ENCODE peak calls at places on chromosomes 6 and 20, in eight cellular contexts. Q is NB4; L is activated CD8-positive, alpha-beta T cell treated with anti-CD3 and anti-CD28 coated beads for 36 hours; A is WTC11; W is cardiac fibroblast; G is HFFc6; H is epithelial cell of esophagus; I is CD4-positive, alpha-beta T cell. C is an unnamed sample.

GRCh38 chr6:139990287-139990686 is 615.8 kb upstream of the CITED2 start:
- DNase-seq in Q (no peak), L (no peak), A (no peak), W (no peak), G (no peak), H (no peak), I (no peak), C (no peak)

GRCh38 chr6:51322505-51322904 is 503.8 kb downstream of the TFAP2B start:
- DNase-seq in Q (no peak), L (no peak), A (no peak), W (no peak), G (no peak), H (peak), I (no peak), C (no peak)

GRCh38 chr6:12345694-12346058 is 55.5 kb downstream of the EDN1 start:
- DNase-seq in Q (no peak), L (no peak), A (no peak), W (peak), G (no peak), H (no peak), I (no peak), C (no peak)

GRCh38 chr6:37059344-37060194 is 54.1 kb downstream of the FGD2 start:
- DNase-seq in Q (peak), L (peak), A (peak), W (peak), G (peak), H (peak), I (no peak), C (peak)

GRCh38 chr20:51492167-51493092 is 50.1 kb downstream of the NFATC2 start:
- DNase-seq in Q (no peak), L (no peak), A (no peak), W (peak), G (no peak), H (no peak), I (no peak), C (no peak)

GRCh38 chr6:25122622-25123237 is 156.4 kb upstream of the CARMIL1 start:
- DNase-seq in Q (no peak), L (no peak), A (no peak), W (no peak), G (no peak), H (no peak), I (no peak), C (no peak)

GRCh38 chr6:170092826-170093225 is 198.1 kb downstream of the DLL1 start:
- DNase-seq in Q (no peak), L (no peak), A (no peak), W (no peak), G (no peak), H (no peak), I (no peak), C (no peak)

GRCh38 chr6:19153270-19153980 is 683.7 kb upstream of the ID4 start:
- DNase-seq in Q (no peak), L (no peak), A (no peak), W (peak), G (peak), H (no peak), I (no peak), C (no peak)

GRCh38 chr20:5835870-5836269 is 85.7 kb downstream of the SHLD1 start:
- DNase-seq in Q (no peak), L (no peak), A (no peak), W (peak), G (peak), H (no peak), I (no peak), C (no peak)

GRCh38 chr20:38275815-38276550 is 15.4 kb upstream of the KIAA1755 start:
- DNase-seq in Q (peak), L (no peak), A (no peak), W (peak), G (peak), H (peak), I (no peak), C (peak)

GRCh38 chr20:8601542-8601912 is 467.4 kb upstream of the PLCB4 start:
- DNase-seq in Q (peak), L (no peak), A (no peak), W (no peak), G (no peak), H (peak), I (no peak), C (peak)

GRCh38 chr6:111721677-111722219 is 116.1 kb upstream of the TRAF3IP2 start:
- DNase-seq in Q (peak), L (peak), A (peak), W (peak), G (peak), H (peak), I (no peak), C (peak)

GRCh38 chr6:11815231-11815630 is 36.6 kb upstream of the ADTRP start:
- DNase-seq in Q (no peak), L (no peak), A (no peak), W (peak), G (peak), H (peak), I (no peak), C (no peak)

GRCh38 chr6:19691465-19692167 is 145.6 kb upstream of the ID4 start:
- DNase-seq in Q (no peak), L (no peak), A (peak), W (no peak), G (no peak), H (no peak), I (no peak), C (no peak)

GRCh38 chr6:158926429-158926828 is 73.6 kb downstream of the RSPH3 start:
- DNase-seq in Q (no peak), L (no peak), A (no peak), W (peak), G (peak), H (peak), I (no peak), C (no peak)

GRCh38 chr6:141451508-141452353 is 681.0 kb upstream of the GJE1 start:
- DNase-seq in Q (no peak), L (no peak), A (no peak), W (peak), G (peak), H (peak), I (no peak), C (no peak)

GRCh38 chr20:39850821-39851330 is 838.2 kb downstream of the MAFB start:
- DNase-seq in Q (no peak), L (no peak), A (no peak), W (no peak), G (peak), H (no peak), I (no peak), C (no peak)

GRCh38 chr6:107531868-107532267 is 42.0 kb downstream of the SOBP start:
- DNase-seq in Q (no peak), L (no peak), A (no peak), W (peak), G (no peak), H (no peak), I (no peak), C (no peak)
- TF ChIP-seq CTCF in Q (no peak), L (no peak), A (no peak), W (no peak), G (no peak), H (no peak), I (no peak), C (no peak)

GRCh38 chr6:31365864-31366263 is 8.9 kb upstream of the HLA-B start:
- DNase-seq in Q (no peak), L (no peak), A (no peak), W (no peak), G (no peak), H (no peak), I (no peak), C (no peak)

GRCh38 chr6:31366693-31367470 is 9.9 kb upstream of the HLA-B start:
- DNase-seq in Q (peak), L (peak), A (peak), W (peak), G (peak), H (peak), I (peak), C (peak)

GRCh38 chr6:31359556-31359955 is 2.6 kb upstream of the HLA-B start:
- DNase-seq in Q (no peak), L (no peak), A (no peak), W (no peak), G (no peak), H (no peak), I (no peak), C (no peak)

GRCh38 chr6:31362751-31363150 is 5.8 kb upstream of the HLA-B start:
- DNase-seq in Q (no peak), L (no peak), A (no peak), W (no peak), G (no peak), H (no peak), I (no peak), C (no peak)

GRCh38 chr6:31363809-31364208 is 6.8 kb upstream of the HLA-B start:
- DNase-seq in Q (no peak), L (no peak), A (no peak), W (no peak), G (no peak), H (no peak), I (no peak), C (no peak)
- TF ChIP-seq CTCF in Q (no peak), L (no peak), A (no peak), W (no peak), G (no peak), H (no peak), I (no peak), C (no peak)

DNA sequence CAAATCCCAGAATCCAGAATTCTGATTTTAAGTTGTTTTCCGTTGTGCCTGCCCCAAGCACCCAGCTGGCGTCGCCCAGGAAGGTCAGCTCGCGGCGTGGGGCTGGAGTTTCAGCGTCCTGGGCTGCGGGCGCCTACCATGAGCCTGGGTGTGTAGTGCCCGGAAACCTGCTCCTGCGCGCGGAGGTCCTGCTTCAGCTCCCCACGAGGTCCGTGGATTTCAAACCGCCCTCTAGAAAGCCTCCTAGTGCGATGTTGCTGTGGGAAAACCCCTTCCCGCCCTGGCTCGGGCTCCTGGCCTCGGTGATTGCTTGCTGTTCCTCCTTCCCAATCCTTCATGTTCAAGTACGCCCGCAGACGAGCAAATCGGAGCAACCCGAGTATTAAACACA is 51.3 kb upstream of the NRN1 start:
- DNase-seq in Q (no peak), L (no peak), A (no peak), W (no peak), G (no peak), H (no peak), I (no peak), C (no peak)
- TF ChIP-seq CTCF in Q (no peak), L (no peak), A (no peak), W (no peak), G (no peak), H (no peak), I (no peak), C (no peak)

GRCh38 chr6:104928141-104928540 is 28.8 kb upstream of the LIN28B start:
- DNase-seq in Q (no peak), L (no peak), A (no peak), W (peak), G (no peak), H (no peak), I (no peak), C (no peak)

GRCh38 chr6:104929348-104929747 is 27.6 kb upstream of the LIN28B start:
- DNase-seq in Q (no peak), L (no peak), A (no peak), W (no peak), G (no peak), H (no peak), I (no peak), C (no peak)

DNA sequence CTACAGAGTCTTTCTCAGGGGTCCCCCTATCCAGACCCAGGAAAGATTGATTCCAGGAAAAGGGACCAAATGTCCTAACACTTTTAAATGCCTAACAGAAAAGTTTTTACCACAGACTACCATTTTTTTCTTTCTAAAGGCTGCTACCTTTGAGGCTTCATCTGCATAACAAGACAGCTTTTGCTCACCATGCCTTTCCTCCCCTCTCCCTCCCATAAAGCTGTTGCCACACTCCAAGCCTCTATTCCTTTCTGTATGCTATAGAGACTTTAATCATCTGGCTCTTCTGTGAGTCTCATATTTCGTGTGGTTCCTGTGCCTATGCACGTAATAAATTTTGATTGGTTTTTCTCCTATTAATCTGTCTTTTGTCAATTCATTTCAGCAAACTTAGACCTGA is 26.0 kb upstream of the LIN28B start:
- DNase-seq in Q (no peak), L (no peak), A (no peak), W (no peak), G (no peak), H (no peak), I (no peak), C (no peak)
- TF ChIP-seq CTCF in Q (no peak), L (no peak), A (no peak), W (no peak), G (no peak), H (no peak), I (no peak), C (no peak)

DNA sequence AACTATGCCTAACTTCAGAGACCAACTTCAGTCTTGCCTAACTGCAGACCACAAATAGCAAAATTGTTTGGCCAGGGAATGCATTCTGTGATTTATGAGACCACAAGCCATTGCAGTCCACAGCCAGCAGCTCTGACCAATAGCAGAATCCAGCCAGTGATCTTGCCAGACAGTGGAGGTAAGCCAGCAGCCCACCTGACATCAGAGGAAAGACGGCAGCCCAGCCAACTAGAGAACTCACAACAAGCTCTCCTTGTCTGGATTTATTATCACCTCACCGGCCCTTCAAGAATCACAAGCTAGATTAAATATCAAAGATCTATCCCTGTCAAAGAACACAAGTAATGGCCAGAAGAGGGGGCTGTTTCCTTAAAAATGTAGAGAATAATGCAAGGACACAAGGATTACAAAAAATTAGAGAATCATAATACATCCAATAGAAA is 66.5 kb upstream of the SLC35F1 start:
- DNase-seq in Q (peak), L (no peak), A (no peak), W (peak), G (peak), H (peak), I (no peak), C (peak)
- TF ChIP-seq CTCF in Q (peak), L (peak), A (peak), W (peak), G (peak), H (peak), I (no peak), C (no peak)

C was measured in Calu3.